ENCODE peak calls at places on chromosomes 4 and X, in nine cellular contexts. V, R, U, N, P, G, W, X and B are unnamed samples.

GRCh38 chr4:112975567-112976355 is 73.7 kb upstream of the ANK2 start:
- DNase-seq in V (no peak), R (peak; percentile 57), U (no peak), N (no peak), P (peak; percentile 73), G (no peak), W (no peak), X (peak; percentile 2), B (no peak)

GRCh38 chr4:51843309-51844156 is 580 bp downstream of the DCUN1D4 start:
- DNase-seq in V (peak; percentile 32), R (no peak), U (peak; percentile 65), N (peak; percentile 44), P (peak; percentile 66), G (peak; percentile 28), W (peak; percentile 53), X (peak; percentile 54), B (no peak)

GRCh38 chr4:90030953-90031352 is 96.2 kb upstream of the CCSER1 start:
- DNase-seq in V (no peak), R (peak; percentile 42), U (peak; percentile 28), N (no peak), P (no peak), G (no peak), W (no peak), X (no peak), B (no peak)

GRCh38 chrX:23811135-23811781 is 28.3 kb downstream of the SAT1 start:
- DNase-seq in V (no peak), R (no peak), U (no peak), N (no peak), P (no peak), G (no peak), W (no peak), X (no peak), B (no peak)

GRCh38 chr4:80270321-80270720 is 3.9 kb downstream of the FGF5 start:
- DNase-seq in V (no peak), R (no peak), U (no peak), N (no peak), P (no peak), G (no peak), W (no peak), X (no peak), B (no peak)

GRCh38 chr4:36734296-36734695 is 452.9 kb downstream of the DTHD1 start:
- DNase-seq in V (no peak), R (peak; percentile 67), U (no peak), N (no peak), P (no peak), G (no peak), W (no peak), X (no peak), B (peak; percentile 72)

GRCh38 chr4:101954351-101954750 is 163.8 kb downstream of the BANK1 start:
- DNase-seq in V (no peak), R (no peak), U (no peak), N (no peak), P (peak; percentile 6), G (no peak), W (no peak), X (no peak), B (no peak)

GRCh38 chr4:2046031-2046961 is 12.8 kb upstream of the NAT8L start:
- DNase-seq in V (no peak), R (no peak), U (no peak), N (no peak), P (no peak), G (no peak), W (no peak), X (no peak), B (no peak)

GRCh38 chrX:21798677-21799219 is 40.7 kb upstream of the MBTPS2 start:
- DNase-seq in V (peak; percentile 0), R (no peak), U (peak; percentile 90), N (no peak), P (peak; percentile 54), G (no peak), W (peak; percentile 73), X (peak; percentile 85), B (no peak)

GRCh38 chrX:56366901-56367300 is 134.7 kb downstream of the KLF8 start:
- DNase-seq in V (no peak), R (no peak), U (no peak), N (no peak), P (no peak), G (no peak), W (no peak), X (no peak), B (no peak)

GRCh38 chr4:98710831-98711230 is 52.4 kb upstream of the TSPAN5 start:
- DNase-seq in V (no peak), R (no peak), U (peak; percentile 60), N (no peak), P (peak; percentile 63), G (no peak), W (peak; percentile 41), X (peak; percentile 57), B (no peak)

GRCh38 chrX:144681501-144681900 is 565.8 kb upstream of the SPANXN1 start:
- DNase-seq in V (no peak), R (no peak), U (peak; percentile 2), N (no peak), P (peak; percentile 48), G (no peak), W (peak; percentile 5), X (peak; percentile 97), B (no peak)

GRCh38 chr4:105780176-105780575 is 71.6 kb downstream of the GSTCD start:
- DNase-seq in V (no peak), R (no peak), U (no peak), N (no peak), P (no peak), G (no peak), W (no peak), X (no peak), B (no peak)

GRCh38 chr4:151153585-151153984 is 54.2 kb downstream of the RPS3A start:
- DNase-seq in V (no peak), R (no peak), U (no peak), N (no peak), P (no peak), G (no peak), W (no peak), X (no peak), B (peak; percentile 25)

GRCh38 chr4:164357957-164358356 is 396.0 kb upstream of the SMIM31 start:
- DNase-seq in V (no peak), R (no peak), U (peak; percentile 31), N (no peak), P (no peak), G (no peak), W (no peak), X (no peak), B (no peak)

GRCh38 chr4:41709844-41710481 is 38.6 kb downstream of the PHOX2B start:
- DNase-seq in V (no peak), R (peak; percentile 52), U (peak; percentile 11), N (no peak), P (peak; percentile 87), G (no peak), W (peak; percentile 36), X (peak; percentile 47), B (no peak)

GRCh38 chr4:25982962-25983361 is 68.9 kb downstream of the SMIM20 start:
- DNase-seq in V (no peak), R (no peak), U (no peak), N (no peak), P (no peak), G (no peak), W (peak; percentile 23), X (no peak), B (no peak)

GRCh38 chr4:57051100-57051499 is 59.1 kb downstream of the IGFBP7 start:
- DNase-seq in V (no peak), R (no peak), U (no peak), N (no peak), P (no peak), G (no peak), W (no peak), X (no peak), B (no peak)

GRCh38 chr4:112168719-112169500 is 23.7 kb downstream of the FAM241A start:
- DNase-seq in V (no peak), R (no peak), U (no peak), N (no peak), P (peak; percentile 16), G (no peak), W (no peak), X (no peak), B (no peak)

GRCh38 chrX:123749643-123750042 is 16.8 kb upstream of the THOC2 start:
- DNase-seq in V (no peak), R (no peak), U (no peak), N (no peak), P (no peak), G (no peak), W (no peak), X (no peak), B (no peak)

GRCh38 chr4:99383381-99383780 is 30.8 kb upstream of the ADH1C start:
- DNase-seq in V (no peak), R (no peak), U (no peak), N (no peak), P (no peak), G (no peak), W (no peak), X (no peak), B (no peak)

GRCh38 chr4:108018884-108019187 is 29.1 kb downstream of the HADH start:
- DNase-seq in V (no peak), R (no peak), U (no peak), N (no peak), P (no peak), G (no peak), W (no peak), X (no peak), B (no peak)

GRCh38 chr4:7381221-7381889 is 53.4 kb downstream of the PSAPL1 start:
- DNase-seq in V (no peak), R (no peak), U (no peak), N (no peak), P (peak; percentile 47), G (no peak), W (no peak), X (peak; percentile 17), B (no peak)

GRCh38 chrX:41457618-41458192 is 10.6 kb downstream of the NYX start:
- DNase-seq in V (no peak), R (no peak), U (no peak), N (no peak), P (peak; percentile 27), G (no peak), W (no peak), X (no peak), B (no peak)

GRCh38 chr4:82753725-82754410 is 44.7 kb downstream of the SCD5 start:
- DNase-seq in V (no peak), R (no peak), U (no peak), N (no peak), P (no peak), G (no peak), W (no peak), X (no peak), B (no peak)

GRCh38 chr4:153527690-153528089 is 61.5 kb downstream of the TMEM131L start:
- DNase-seq in V (no peak), R (no peak), U (no peak), N (no peak), P (no peak), G (no peak), W (no peak), X (no peak), B (no peak)